ENCODE peak calls at places on chromosome X, in seven cellular contexts. O, S, W, R, C, B and V are unnamed samples.

GRCh38 chrX:153900806-153901752 is 3.4 kb upstream of the AVPR2 start:
- DNase-seq in O (peak), S (no peak), W (peak), R (peak), C (no peak), B (peak), V (peak)

GRCh38 chrX:1531106-1531890 is 5.7 kb downstream of the P2RY8 start:
- DNase-seq in O (no peak), S (peak), W (no peak), R (no peak), C (no peak), B (no peak), V (no peak)

GRCh38 chrX:44735498-44735897 is 108.3 kb upstream of the DUSP21 start:
- DNase-seq in O (no peak), S (no peak), W (no peak), R (no peak), C (no peak), B (no peak), V (no peak)

GRCh38 chrX:42119076-42119475 is 195.7 kb upstream of the CASK start:
- DNase-seq in O (no peak), S (no peak), W (no peak), R (no peak), C (peak), B (no peak), V (no peak)

GRCh38 chrX:106612403-106612789 is 618 bp downstream of the RADX start:
- DNase-seq in O (no peak), S (peak), W (no peak), R (no peak), C (peak), B (no peak), V (no peak)

GRCh38 chrX:39162322-39162721 is 361.1 kb downstream of the MID1IP1 start:
- DNase-seq in O (no peak), S (peak), W (no peak), R (no peak), C (no peak), B (no peak), V (no peak)

GRCh38 chrX:68841251-68842049 is 12.6 kb downstream of the EFNB1 start:
- DNase-seq in O (no peak), S (no peak), W (no peak), R (no peak), C (no peak), B (no peak), V (no peak)

GRCh38 chrX:138711399-138712347 is at the start of gene FGF13:
- DNase-seq in O (no peak), S (peak), W (peak), R (peak), C (peak), B (no peak), V (no peak)

GRCh38 chrX:13996650-13997049 is 33.0 kb downstream of the GEMIN8 start:
- DNase-seq in O (no peak), S (no peak), W (no peak), R (no peak), C (no peak), B (no peak), V (no peak)

GRCh38 chrX:68748030-68748429 is 80.8 kb upstream of the EFNB1 start:
- DNase-seq in O (no peak), S (no peak), W (no peak), R (no peak), C (no peak), B (no peak), V (no peak)

GRCh38 chrX:105191878-105192277 is 28.6 kb downstream of the TEX13A start:
- DNase-seq in O (no peak), S (peak), W (peak), R (no peak), C (no peak), B (no peak), V (no peak)

GRCh38 chrX:23331701-23332100 is 2.9 kb upstream of the PTCHD1 start:
- DNase-seq in O (no peak), S (peak), W (no peak), R (no peak), C (no peak), B (no peak), V (no peak)

GRCh38 chrX:67546496-67547423 is 2.9 kb downstream of the AR start:
- DNase-seq in O (no peak), S (peak), W (peak), R (no peak), C (no peak), B (no peak), V (no peak)

GRCh38 chrX:34873500-34874225 is 68.9 kb upstream of the FAM47B start:
- DNase-seq in O (no peak), S (no peak), W (no peak), R (no peak), C (no peak), B (no peak), V (no peak)

GRCh38 chrX:109638158-109638557 is 13.2 kb upstream of the KCNE5 start:
- DNase-seq in O (no peak), S (no peak), W (no peak), R (no peak), C (no peak), B (no peak), V (no peak)

GRCh38 chrX:55004231-55004630 is 4.1 kb downstream of the APEX2 start:
- DNase-seq in O (no peak), S (no peak), W (no peak), R (no peak), C (no peak), B (no peak), V (no peak)

GRCh38 chrX:120664081-120664480 is 34.2 kb upstream of the C1GALT1C1 start:
- DNase-seq in O (no peak), S (no peak), W (no peak), R (no peak), C (peak), B (no peak), V (no peak)

GRCh38 chrX:153968754-153969124 is 2.9 kb downstream of the HCFC1 start:
- DNase-seq in O (peak), S (no peak), W (no peak), R (no peak), C (no peak), B (no peak), V (no peak)

GRCh38 chrX:27619459-27619858 is 29.3 kb downstream of the DCAF8L2 start:
- DNase-seq in O (no peak), S (no peak), W (no peak), R (no peak), C (no peak), B (no peak), V (no peak)

GRCh38 chrX:41970419-41970818 is 47.1 kb upstream of the CASK start:
- DNase-seq in O (no peak), S (no peak), W (no peak), R (no peak), C (no peak), B (no peak), V (no peak)

GRCh38 chrX:109889289-109890006 is 113.5 kb upstream of the TMEM164 start:
- DNase-seq in O (peak), S (no peak), W (no peak), R (no peak), C (peak), B (peak), V (no peak)

GRCh38 chrX:16664059-16664458 is 14.1 kb downstream of the S100G start:
- DNase-seq in O (no peak), S (no peak), W (no peak), R (no peak), C (no peak), B (no peak), V (no peak)

GRCh38 chrX:154046262-154046771 is 26.6 kb upstream of the IRAK1 start:
- DNase-seq in O (no peak), S (no peak), W (no peak), R (no peak), C (no peak), B (no peak), V (no peak)

GRCh38 chrX:1389181-1389992 is 2.5 kb downstream of the SLC25A6 start:
- DNase-seq in O (no peak), S (no peak), W (no peak), R (no peak), C (no peak), B (no peak), V (no peak)

GRCh38 chrX:7115557-7115956 is 32.0 kb upstream of the STS start:
- DNase-seq in O (no peak), S (no peak), W (no peak), R (no peak), C (no peak), B (peak), V (no peak)

GRCh38 chrX:18886344-18887161 is 97.4 kb downstream of the PHKA2 start:
- DNase-seq in O (peak), S (peak), W (peak), R (peak), C (peak), B (peak), V (peak)

GRCh38 chrX:81195712-81196111 is 6.0 kb downstream of the HMGN5 start:
- DNase-seq in O (peak), S (peak), W (peak), R (no peak), C (peak), B (no peak), V (no peak)

GRCh38 chrX:121642415-121642814 is 595.0 kb downstream of the GLUD2 start:
- DNase-seq in O (no peak), S (no peak), W (no peak), R (no peak), C (no peak), B (no peak), V (no peak)

GRCh38 chrX:134885336-134886016 is 105.3 kb upstream of the SMIM10 start:
- DNase-seq in O (no peak), S (no peak), W (no peak), R (no peak), C (peak), B (no peak), V (no peak)

GRCh38 chrX:53768451-53769246 is 82.1 kb upstream of the HUWE1 start:
- DNase-seq in O (no peak), S (no peak), W (no peak), R (no peak), C (no peak), B (no peak), V (no peak)

GRCh38 chrX:43958529-43958928 is 14.7 kb downstream of the NDP start:
- DNase-seq in O (peak), S (no peak), W (peak), R (no peak), C (peak), B (peak), V (no peak)

GRCh38 chrX:87299563-87300160 is 217.9 kb upstream of the KLHL4 start:
- DNase-seq in O (peak), S (no peak), W (no peak), R (no peak), C (peak), B (no peak), V (no peak)

GRCh38 chrX:3699841-3700381 is 13.5 kb downstream of the PRKX start:
- DNase-seq in O (no peak), S (no peak), W (no peak), R (no peak), C (no peak), B (peak), V (no peak)

GRCh38 chrX:2664497-2664896 is 26.6 kb upstream of the CD99 start:
- DNase-seq in O (no peak), S (no peak), W (no peak), R (peak), C (no peak), B (no peak), V (no peak)
- TF ChIP-seq TAF1 in O (no peak), S (no peak), W (no peak), R (no peak), C (no peak), B (no peak), V (no peak)

GRCh38 chrX:119495734-119496520 is 27.7 kb downstream of the SLC25A5 start:
- DNase-seq in O (no peak), S (no peak), W (no peak), R (no peak), C (peak), B (no peak), V (no peak)
- TF ChIP-seq TAF1 in O (no peak), S (no peak), W (no peak), R (no peak), C (no peak), B (no peak), V (no peak)

GRCh38 chrX:128699716-128700285 is 647.6 kb upstream of the ACTRT1 start:
- DNase-seq in O (no peak), S (no peak), W (no peak), R (no peak), C (no peak), B (no peak), V (no peak)

DNA sequence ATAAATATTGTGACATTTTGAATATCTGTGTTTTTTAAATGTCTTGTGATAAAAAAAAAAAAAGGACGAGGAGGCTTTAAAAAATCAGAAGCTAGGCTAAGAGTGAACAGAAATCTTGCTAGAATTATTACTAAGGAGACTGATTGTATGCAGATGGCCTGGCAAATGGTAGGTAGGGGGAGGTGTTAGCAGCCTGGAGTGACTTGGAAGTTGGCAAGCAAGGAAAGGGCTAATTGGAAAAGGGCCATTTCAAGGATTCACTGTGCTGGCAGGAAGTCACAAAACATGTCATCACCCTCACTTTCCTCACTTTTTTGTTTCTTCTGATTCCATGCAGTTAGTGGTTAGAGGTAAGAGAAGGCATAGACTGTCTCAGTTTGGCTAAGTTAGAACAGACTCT is 646.3 kb upstream of the ACTRT1 start:
- DNase-seq in O (no peak), S (no peak), W (no peak), R (no peak), C (no peak), B (no peak), V (no peak)
- TF ChIP-seq TAF1 in O (no peak), S (no peak), W (no peak), R (no peak), C (no peak), B (no peak), V (no peak)

GRCh38 chrX:57964975-57965374 is 54.7 kb upstream of the ZXDA start:
- DNase-seq in O (no peak), S (no peak), W (no peak), R (no peak), C (no peak), B (no peak), V (no peak)
- TF ChIP-seq TAF1 in O (no peak), S (no peak), W (no peak), R (no peak), C (no peak), B (no peak), V (no peak)

GRCh38 chrX:12567857-12568256 is 223.4 kb upstream of the PRPS2 start:
- DNase-seq in O (no peak), S (no peak), W (peak), R (no peak), C (no peak), B (no peak), V (no peak)
- TF ChIP-seq TAF1 in O (no peak), S (no peak), W (no peak), R (no peak), C (no peak), B (no peak), V (no peak)

GRCh38 chrX:47182106-47182700 is 11.4 kb upstream of the UBA1 start:
- DNase-seq in O (no peak), S (no peak), W (no peak), R (no peak), C (no peak), B (no peak), V (no peak)
- TF ChIP-seq TAF1 in O (no peak), S (no peak), W (no peak), R (no peak), C (no peak), B (no peak), V (no peak)

GRCh38 chrX:126456136-126456535 is 96.5 kb downstream of the DCAF12L1 start:
- DNase-seq in O (no peak), S (no peak), W (no peak), R (no peak), C (no peak), B (no peak), V (no peak)
- TF ChIP-seq TAF1 in O (no peak), S (no peak), W (no peak), R (no peak), C (no peak), B (no peak), V (no peak)

GRCh38 chrX:71636438-71637252 is 18.3 kb upstream of the CXCR3 start:
- DNase-seq in O (no peak), S (no peak), W (no peak), R (no peak), C (no peak), B (no peak), V (no peak)
- TF ChIP-seq TAF1 in O (no peak), S (no peak), W (no peak), R (no peak), C (no peak), B (no peak), V (no peak)